ENCODE peak calls at places on chromosome 22, in ten cellular contexts. L is nephron progenitor cell, U is mesothelial cell of epicardium, A is choroid plexus epithelial cell, P is cardiac muscle cell, N is kidney epithelial cell, Q is astrocyte of the spinal cord, Z is upper lobe of right lung, I is AG09309, C is Caco-2. E is an unnamed sample.

GRCh38 chr22:24525416-24526037 is 29.4 kb downstream of the GUCD1 start:
- DNase-seq in L (peak; percentile 78), U (no peak), A (peak; percentile 76), P (peak; percentile 72), N (no peak), Q (peak; percentile 38), Z (peak; percentile 85), I (no peak), C (peak; percentile 83), E (peak; percentile 66)

GRCh38 chr22:27173530-27173929 is 516.1 kb downstream of the MIAT start:
- DNase-seq in L (no peak), U (no peak), A (no peak), P (no peak), N (no peak), Q (no peak), Z (no peak), I (no peak), C (no peak), E (no peak)

GRCh38 chr22:23850136-23850611 is 7.5 kb upstream of the SLC2A11 start:
- DNase-seq in L (no peak), U (no peak), A (no peak), P (no peak), N (no peak), Q (no peak), Z (no peak), I (no peak), C (no peak), E (no peak)

GRCh38 chr22:48972979-48973693 is 854.5 kb downstream of the BRD1 start:
- DNase-seq in L (no peak), U (peak; percentile 10), A (no peak), P (no peak), N (no peak), Q (no peak), Z (no peak), I (no peak), C (no peak), E (no peak)

GRCh38 chr22:44270556-44270880 is 42.2 kb downstream of the SHISAL1 start:
- DNase-seq in L (no peak), U (no peak), A (no peak), P (no peak), N (no peak), Q (no peak), Z (peak; percentile 41), I (no peak), C (no peak), E (no peak)

GRCh38 chr22:41256898-41257260 is 16.1 kb upstream of the CHADL start:
- DNase-seq in L (peak; percentile 50), U (no peak), A (peak; percentile 94), P (no peak), N (peak; percentile 9), Q (peak; percentile 82), Z (no peak), I (no peak), C (no peak), E (no peak)

GRCh38 chr22:41252365-41252764 is 11.6 kb upstream of the CHADL start:
- DNase-seq in L (no peak), U (no peak), A (no peak), P (no peak), N (no peak), Q (no peak), Z (no peak), I (no peak), C (no peak), E (no peak)

GRCh38 chr22:23394525-23395326 is 185.4 kb downstream of the IGLL1 start:
- DNase-seq in L (no peak), U (no peak), A (no peak), P (no peak), N (no peak), Q (no peak), Z (peak; percentile 48), I (no peak), C (no peak), E (no peak)

GRCh38 chr22:38481162-38481870 is 13.4 kb downstream of the KDELR3 start:
- DNase-seq in L (no peak), U (no peak), A (peak; percentile 52), P (no peak), N (no peak), Q (no peak), Z (no peak), I (no peak), C (no peak), E (no peak)

GRCh38 chr22:20567993-20568417 is 60.6 kb downstream of the MED15 start:
- DNase-seq in L (no peak), U (no peak), A (peak; percentile 75), P (no peak), N (no peak), Q (peak; percentile 47), Z (peak; percentile 51), I (no peak), C (no peak), E (no peak)
- TF ChIP-seq CTCF in L (no peak), U (no peak), A (peak; percentile 71), P (peak; percentile 52), N (peak; percentile 39), Q (peak; percentile 64), Z (peak; percentile 9), I (peak; percentile 70), C (peak; percentile 32), E (no peak)

DNA sequence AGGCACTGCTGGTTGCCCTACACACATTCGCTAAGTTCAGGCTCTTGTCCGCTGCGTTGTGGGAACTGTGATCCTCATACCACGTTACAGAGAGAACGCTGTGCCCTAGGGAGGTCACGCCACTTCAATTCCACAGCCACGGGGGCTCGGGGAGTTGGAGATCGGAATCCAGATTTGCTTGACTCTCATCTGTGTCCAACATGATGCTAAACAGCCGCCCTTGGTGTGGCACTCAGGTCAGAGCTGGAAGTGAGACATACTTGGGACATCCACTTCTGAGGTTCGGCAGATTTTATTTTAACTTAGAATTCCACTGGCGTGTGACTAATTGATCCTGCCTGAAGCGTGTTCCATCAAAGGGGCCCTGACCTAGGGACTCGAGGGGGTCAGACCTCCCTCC is 41.7 kb downstream of the RIBC2 start:
- DNase-seq in L (no peak), U (no peak), A (no peak), P (peak; percentile 51), N (no peak), Q (no peak), Z (no peak), I (no peak), C (no peak), E (no peak)
- TF ChIP-seq CTCF in L (no peak), U (no peak), A (no peak), P (no peak), N (no peak), Q (no peak), Z (no peak), I (no peak), C (no peak), E (no peak)

GRCh38 chr22:45554861-45555260 is 52.2 kb downstream of the FBLN1 start:
- DNase-seq in L (no peak), U (no peak), A (no peak), P (no peak), N (no peak), Q (no peak), Z (no peak), I (no peak), C (no peak), E (no peak)

GRCh38 chr22:45552580-45553332 is 50.1 kb downstream of the FBLN1 start:
- DNase-seq in L (peak; percentile 51), U (no peak), A (peak; percentile 97), P (no peak), N (peak; percentile 79), Q (peak; percentile 83), Z (peak; percentile 86), I (peak; percentile 86), C (no peak), E (no peak)

GRCh38 chr22:45553333-45554039 is 50.8 kb downstream of the FBLN1 start:
- DNase-seq in L (peak; percentile 92), U (peak; percentile 58), A (peak; percentile 91), P (peak; percentile 87), N (peak; percentile 19), Q (peak; percentile 92), Z (peak; percentile 84), I (peak; percentile 65), C (peak; percentile 47), E (peak; percentile 32)

GRCh38 chr22:45552017-45552411 is 49.3 kb downstream of the FBLN1 start:
- DNase-seq in L (no peak), U (no peak), A (no peak), P (no peak), N (no peak), Q (no peak), Z (no peak), I (no peak), C (no peak), E (no peak)

DNA sequence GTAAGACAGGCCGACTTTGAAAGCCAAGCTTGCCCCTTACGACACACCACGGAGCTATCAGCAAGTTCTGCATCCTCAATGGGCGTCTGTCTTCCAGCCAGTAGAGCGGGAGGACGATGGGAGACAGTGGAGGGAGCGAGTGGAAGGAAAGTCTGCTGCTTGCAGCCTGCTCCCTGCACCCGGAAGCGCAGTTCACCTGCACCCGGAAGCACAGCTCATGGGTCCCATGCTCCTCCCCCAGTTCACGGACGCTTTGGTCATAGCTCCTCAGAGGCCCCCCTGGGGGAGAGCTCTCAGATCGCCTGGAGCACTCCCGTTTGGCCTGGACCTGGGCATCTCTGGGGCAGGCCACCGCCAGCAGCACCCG is 51.3 kb downstream of the FBLN1 start:
- DNase-seq in L (no peak), U (no peak), A (no peak), P (no peak), N (no peak), Q (no peak), Z (no peak), I (no peak), C (no peak), E (no peak)
- TF ChIP-seq CTCF in L (peak; percentile 34), U (no peak), A (no peak), P (no peak), N (no peak), Q (no peak), Z (no peak), I (no peak), C (no peak), E (no peak)

GRCh38 chr22:30598986-30599385 is 7.3 kb upstream of the PES1 start:
- DNase-seq in L (no peak), U (no peak), A (no peak), P (no peak), N (no peak), Q (no peak), Z (no peak), I (no peak), C (no peak), E (no peak)

GRCh38 chr22:30600925-30601324 is 6.0 kb upstream of the TCN2 start:
- DNase-seq in L (no peak), U (no peak), A (no peak), P (no peak), N (no peak), Q (no peak), Z (no peak), I (no peak), C (no peak), E (no peak)

GRCh38 chr22:30601464-30601863 is 5.5 kb upstream of the TCN2 start:
- DNase-seq in L (no peak), U (no peak), A (no peak), P (no peak), N (no peak), Q (no peak), Z (no peak), I (no peak), C (no peak), E (no peak)

GRCh38 chr22:30604723-30605122 is 2.3 kb upstream of the TCN2 start:
- DNase-seq in L (no peak), U (no peak), A (no peak), P (no peak), N (no peak), Q (no peak), Z (no peak), I (no peak), C (no peak), E (no peak)

GRCh38 chr22:30602049-30602448 is 4.9 kb upstream of the TCN2 start:
- DNase-seq in L (no peak), U (no peak), A (peak; percentile 74), P (peak; percentile 33), N (peak; percentile 21), Q (peak; percentile 19), Z (no peak), I (no peak), C (no peak), E (no peak)
- TF ChIP-seq CTCF in L (peak; percentile 12), U (no peak), A (peak; percentile 64), P (peak; percentile 51), N (peak; percentile 50), Q (peak; percentile 57), Z (peak; percentile 30), I (peak; percentile 39), C (peak; percentile 46), E (no peak)